ENCODE peak calls at places on chromosomes 5 and 9, in seven cellular contexts. U is left ventricle myocardium inferior, P is ovary, W is upper lobe of right lung, V is fibroblast of lung, S is RWPE2, O is sigmoid colon. C is an unnamed sample.
A peak's percentile ranks its signal among the peaks of the same experiment; 100 is the strongest.

GRCh38 chr9:33148367-33149019 is 18.6 kb downstream of the B4GALT1 start:
- DNase-seq in S (no peak), V (no peak), P (no peak), W (no peak), O (peak; percentile 15), U (no peak), C (no peak)

GRCh38 chr9:135324329-135324728 is 155.3 kb upstream of the PPP1R26 start:
- DNase-seq in S (no peak), V (no peak), W (no peak), U (no peak), P (no peak), O (no peak), C (no peak)

GRCh38 chr9:20728493-20729220 is 44.6 kb downstream of the FOCAD start:
- DNase-seq in O (no peak), U (no peak), V (peak; percentile 55), W (no peak), S (no peak), P (no peak), C (no peak)

GRCh38 chr9:129596541-129597328 is 24.2 kb downstream of the C9orf50 start:
- DNase-seq in S (no peak), O (peak; percentile 92), W (peak; percentile 77), U (peak; percentile 75), V (peak; percentile 83), P (peak; percentile 79), C (no peak)

GRCh38 chr9:97394881-97395280 is 17.0 kb upstream of the TDRD7 start:
- DNase-seq in U (no peak), V (no peak), S (no peak), W (no peak), P (no peak), O (no peak), C (no peak)

GRCh38 chr5:177133119-177133844 is at the start of gene NSD1:
- DNase-seq in S (peak; percentile 74), W (peak; percentile 96), P (peak; percentile 96), V (peak; percentile 85), U (peak; percentile 89), O (peak; percentile 96), C (peak; percentile 82)

GRCh38 chr5:90479611-90480385 is 5.1 kb downstream of the POLR3G start:
- DNase-seq in S (no peak), O (no peak), P (no peak), W (no peak), U (no peak), V (peak; percentile 55), C (no peak)

GRCh38 chr9:125536184-125537152 is 170.5 kb downstream of the MAPKAP1 start:
- DNase-seq in V (no peak), W (no peak), O (no peak), P (no peak), U (no peak), S (no peak), C (no peak)

GRCh38 chr5:150175536-150175935 is 9.0 kb downstream of the CDX1 start:
- DNase-seq in U (no peak), S (no peak), W (no peak), O (no peak), V (peak; percentile 26), P (no peak), C (no peak)

GRCh38 chr5:80588858-80589540 is 18.9 kb upstream of the ANKRD34B start:
- DNase-seq in S (no peak), P (no peak), W (no peak), V (no peak), U (no peak), O (no peak), C (no peak)

GRCh38 chr5:80804332-80804731 is 149.5 kb upstream of the DHFR start:
- DNase-seq in W (no peak), O (no peak), U (no peak), P (no peak), V (no peak), S (no peak), C (no peak)

DNA sequence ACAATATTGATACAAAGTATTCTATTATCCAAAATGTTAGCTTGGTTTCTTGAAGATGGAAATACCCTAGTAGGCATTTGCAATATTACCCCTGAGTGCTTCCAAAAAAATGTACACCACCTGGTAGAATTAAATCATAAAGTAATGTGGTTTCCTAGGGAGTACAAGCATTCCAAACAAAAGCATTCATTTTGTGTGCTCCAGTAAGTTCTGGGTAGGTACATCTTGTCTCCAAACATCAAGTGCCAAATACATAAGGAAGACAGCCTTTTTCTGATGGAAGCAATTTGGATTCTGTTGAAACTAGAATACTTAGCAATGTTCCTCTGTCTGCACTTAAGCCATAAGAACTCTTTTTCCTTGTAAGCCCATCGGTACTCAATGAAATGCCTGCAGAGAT is 73.1 kb upstream of the IL7R start:
- DNase-seq in S (no peak), W (no peak), V (no peak), O (no peak), P (no peak), U (no peak), C (no peak)
- H3K4me3 ChIP-seq in S (no peak overlapping the region), W (no peak overlapping the region), V (no peak overlapping the region), O (no peak overlapping the region), P (no peak overlapping the region), U (no peak overlapping the region), C (no peak overlapping the region)

GRCh38 chr9:109742759-109743388 is 37.1 kb upstream of the PALM2AKAP2 start:
- DNase-seq in W (no peak), V (peak; percentile 75), O (no peak), U (no peak), S (no peak), P (no peak), C (no peak)

GRCh38 chr9:109739760-109740159 is 40.2 kb upstream of the PALM2AKAP2 start:
- DNase-seq in O (no peak), P (no peak), U (no peak), W (no peak), S (no peak), V (no peak), C (no peak)

GRCh38 chr9:109751253-109751652 is 28.7 kb upstream of the PALM2AKAP2 start:
- DNase-seq in V (peak; percentile 72), W (no peak), O (no peak), S (no peak), U (no peak), P (no peak), C (no peak)

GRCh38 chr9:109745335-109746283 is 34.4 kb upstream of the PALM2AKAP2 start:
- DNase-seq in P (no peak), S (no peak), W (peak; percentile 71), U (peak; percentile 73), O (peak; percentile 94), V (peak; percentile 83), C (no peak)
- H3K4me3 ChIP-seq in P (no peak overlapping the region), S (no peak overlapping the region), W (no peak overlapping the region), U (peak overlapping the region; percentile 18), O (no peak overlapping the region), V (no peak overlapping the region), C (no peak overlapping the region)

GRCh38 chr9:34651876-34652602 is at the start of gene IL11RA:
- DNase-seq in V (peak; percentile 88), O (peak; percentile 97), S (peak; percentile 82), W (peak; percentile 94), U (peak; percentile 93), P (peak; percentile 90), C (no peak)
- H3K4me3 ChIP-seq in V (peak within 1 kb of the TSS; percentile 43), O (peak within 1 kb of the TSS; percentile 43), S (peak within 1 kb of the TSS; percentile 32), W (peak within 1 kb of the TSS; percentile 47), U (peak within 1 kb of the TSS; percentile 72), P (peak within 1 kb of the TSS; percentile 36), C (no peak within 1 kb of the TSS)

DNA sequence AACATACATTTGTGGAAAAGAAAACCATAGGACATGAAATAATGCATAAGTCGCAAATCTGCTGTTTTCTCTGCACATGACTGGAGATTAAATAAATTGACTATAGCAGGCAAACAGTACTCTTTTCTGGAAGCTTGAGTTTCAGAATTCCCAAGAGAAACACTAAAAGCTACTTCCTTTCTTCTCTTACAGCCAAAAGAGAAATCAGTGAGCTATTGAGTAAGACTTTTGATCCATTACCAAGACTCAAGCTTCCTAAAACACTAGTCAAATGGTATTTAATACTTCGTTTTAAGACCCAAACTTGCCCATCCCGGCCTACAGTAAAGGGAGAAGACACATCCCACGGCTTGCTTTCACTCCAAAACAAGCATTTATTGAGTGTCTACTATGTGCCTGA is 335.8 kb upstream of the PUM3 start:
- DNase-seq in V (no peak), O (no peak), U (no peak), W (no peak), P (no peak), S (no peak), C (no peak)
- H3K4me3 ChIP-seq in V (no peak overlapping the region), O (no peak overlapping the region), U (no peak overlapping the region), W (no peak overlapping the region), P (no peak overlapping the region), S (no peak overlapping the region), C (no peak overlapping the region)

C was measured in effector memory CD4-positive, alpha-beta T cell.